ENCODE peak calls at places on chromosomes 1 and 21, in eight cellular contexts. G is GM10248, R is ACHN, Y is NCI-H748 treated with DMSO at 0.1 percent for 48 hours, S is lower lobe of right lung, C is sciatic nerve, U is left lobe of liver, N is NCI-H1417. L is an unnamed sample.
A peak's percentile ranks its signal among the peaks of the same experiment; 100 is the strongest.

GRCh38 chr1:150012611-150013010 is 2.1 kb upstream of the OTUD7B start:
- DNase-seq in G (no peak), R (no peak), Y (no peak), S (no peak), C (peak; percentile 66), U (no peak), N (no peak), L (no peak)

GRCh38 chr1:1246230-1246600 is 307 bp downstream of the C1QTNF12 start:
- DNase-seq in G (no peak), R (no peak), Y (no peak), S (no peak), C (no peak), U (no peak), N (no peak), L (no peak)

GRCh38 chr1:186875874-186876273 is 47.1 kb downstream of the PLA2G4A start:
- DNase-seq in G (no peak), R (no peak), Y (no peak), S (no peak), C (no peak), U (no peak), N (no peak), L (no peak)

GRCh38 chr21:41830764-41831452 is 48.2 kb downstream of the PRDM15 start:
- DNase-seq in G (no peak), R (no peak), Y (no peak), S (no peak), C (no peak), U (no peak), N (no peak), L (no peak)

GRCh38 chr1:204746838-204747442 is 61.4 kb upstream of the LRRN2 start:
- DNase-seq in G (peak; percentile 52), R (peak; percentile 54), Y (no peak), S (no peak), C (no peak), U (peak; percentile 52), N (peak; percentile 24), L (peak; percentile 88)

GRCh38 chr1:215277537-215277936 is 195.0 kb downstream of the KCNK2 start:
- DNase-seq in G (no peak), R (no peak), Y (no peak), S (no peak), C (no peak), U (no peak), N (no peak), L (no peak)

GRCh38 chr1:165896277-165896676 is 68.9 kb downstream of the UCK2 start:
- DNase-seq in G (no peak), R (no peak), Y (no peak), S (no peak), C (no peak), U (no peak), N (no peak), L (peak; percentile 50)

GRCh38 chr1:177629526-177629925 is 340.3 kb downstream of the SEC16B start:
- DNase-seq in G (no peak), R (no peak), Y (no peak), S (no peak), C (no peak), U (no peak), N (no peak), L (no peak)

GRCh38 chr1:85607913-85608250 is 27.3 kb downstream of the CCN1 start:
- DNase-seq in G (no peak), R (peak; percentile 34), Y (no peak), S (no peak), C (no peak), U (no peak), N (no peak), L (no peak)

GRCh38 chr1:209723761-209724693 is 19.4 kb downstream of the HSD11B1 start:
- DNase-seq in G (peak; percentile 27), R (no peak), Y (no peak), S (no peak), C (no peak), U (peak; percentile 65), N (no peak), L (no peak)

GRCh38 chr21:37253991-37254390 is 13.1 kb downstream of the VPS26C start:
- DNase-seq in G (no peak), R (no peak), Y (no peak), S (no peak), C (no peak), U (no peak), N (peak; percentile 19), L (no peak)

GRCh38 chr1:71088645-71089287 is 7.9 kb upstream of the ZRANB2 start:
- DNase-seq in G (no peak), R (no peak), Y (no peak), S (no peak), C (no peak), U (no peak), N (peak; percentile 11), L (no peak)

GRCh38 chr1:8281843-8282509 is 35.9 kb upstream of the SLC45A1 start:
- DNase-seq in G (no peak), R (no peak), Y (no peak), S (peak; percentile 62), C (no peak), U (no peak), N (no peak), L (peak; percentile 27)